ENCODE peak calls at places on chromosomes 16 and 17, in nine cellular contexts. N is adrenal gland, T is T follicular helper cell, A is right atrium auricular region, V is lower lobe of right lung, E is epithelial cell of esophagus, M is neuronal stem cell, X is NCI-H1105 treated with DMSO at 0.1 percent for 48 hours, Q is T-helper 17 cell. Y is an unnamed sample.

GRCh38 chr17:42673885-42674754 is 2.7 kb downstream of the PLEKHH3 start:
- DNase-seq in N (no peak), T (no peak), A (peak), V (no peak), E (peak), M (no peak), X (no peak), Q (no peak), Y (peak)

GRCh38 chr17:80780381-80781187 is 211.1 kb upstream of the CHMP6 start:
- DNase-seq in N (peak), T (no peak), A (no peak), V (no peak), E (no peak), M (no peak), X (no peak), Q (no peak), Y (peak)

GRCh38 chr16:75065149-75065807 is 51.3 kb downstream of the LDHD start:
- DNase-seq in N (no peak), T (no peak), A (no peak), V (peak), E (peak), M (no peak), X (no peak), Q (no peak), Y (no peak)

GRCh38 chr16:85169333-85170065 is 57.2 kb upstream of the CIBAR2 start:
- DNase-seq in N (no peak), T (no peak), A (no peak), V (peak), E (peak), M (no peak), X (no peak), Q (no peak), Y (no peak)

GRCh38 chr17:44987194-44987882 is 19.2 kb upstream of the C1QL1 start:
- DNase-seq in N (no peak), T (no peak), A (no peak), V (no peak), E (no peak), M (no peak), X (no peak), Q (no peak), Y (no peak)

GRCh38 chr16:52591441-52592215 is 44.7 kb upstream of the TOX3 start:
- DNase-seq in N (no peak), T (no peak), A (no peak), V (no peak), E (no peak), M (no peak), X (no peak), Q (no peak), Y (no peak)

GRCh38 chr17:35239823-35240222 is 3.0 kb upstream of the SLFN5 start:
- DNase-seq in N (no peak), T (no peak), A (no peak), V (no peak), E (no peak), M (no peak), X (no peak), Q (no peak), Y (no peak)

GRCh38 chr17:41510251-41511065 is 5.0 kb upstream of the KRT13 start:
- DNase-seq in N (no peak), T (no peak), A (no peak), V (no peak), E (peak), M (no peak), X (peak), Q (no peak), Y (no peak)

GRCh38 chr17:74199306-74200092 is 4.0 kb upstream of the RPL38 start:
- DNase-seq in N (peak), T (peak), A (peak), V (peak), E (peak), M (peak), X (no peak), Q (peak), Y (peak)

GRCh38 chr16:3735541-3735940 is 18.2 kb upstream of the TRAP1 start:
- DNase-seq in N (no peak), T (no peak), A (no peak), V (no peak), E (no peak), M (no peak), X (no peak), Q (no peak), Y (peak)

GRCh38 chr16:11016524-11016988 is 72.2 kb downstream of the CLEC16A start:
- DNase-seq in N (no peak), T (no peak), A (no peak), V (no peak), E (no peak), M (no peak), X (no peak), Q (no peak), Y (no peak)

GRCh38 chr17:63356275-63356905 is 89.7 kb downstream of the CYB561 start:
- DNase-seq in N (peak), T (no peak), A (no peak), V (no peak), E (peak), M (no peak), X (no peak), Q (no peak), Y (no peak)

GRCh38 chr16:81127051-81127450 is 30.9 kb upstream of the GCSH start:
- DNase-seq in N (no peak), T (no peak), A (no peak), V (no peak), E (peak), M (no peak), X (no peak), Q (no peak), Y (no peak)

GRCh38 chr17:28738680-28739384 is 5.0 kb upstream of the TRAF4 start:
- DNase-seq in N (no peak), T (no peak), A (no peak), V (peak), E (no peak), M (no peak), X (no peak), Q (peak), Y (no peak)

GRCh38 chr16:87706278-87707000 is 59.3 kb downstream of the KLHDC4 start:
- DNase-seq in N (no peak), T (no peak), A (no peak), V (no peak), E (no peak), M (no peak), X (no peak), Q (no peak), Y (no peak)

GRCh38 chr17:38751144-38751802 is 1.3 kb upstream of the PSMB3 start:
- DNase-seq in N (peak), T (no peak), A (no peak), V (no peak), E (peak), M (peak), X (peak), Q (no peak), Y (no peak)

GRCh38 chr16:15946257-15947044 is 3.0 kb upstream of the ABCC1 start:
- DNase-seq in N (no peak), T (no peak), A (no peak), V (no peak), E (peak), M (no peak), X (no peak), Q (no peak), Y (no peak)

GRCh38 chr16:66248096-66248495 is 118.4 kb upstream of the CDH5 start:
- DNase-seq in N (peak), T (no peak), A (peak), V (no peak), E (no peak), M (no peak), X (peak), Q (no peak), Y (peak)

Y was measured in posterior vena cava.